ENCODE peak calls at places on chromosomes 3 and 15, in nine cellular contexts. One of them, this sample, is unnamed.

GRCh38 chr3:174431717-174432116 is 427.4 kb upstream of the NAALADL2 start:
- DNase-seq in uterus: no peak
- DNase-seq in body of pancreas: no peak
- DNase-seq in cardiac muscle cell: no peak
- DNase-seq in fibroblast of the aortic adventitia: peak
- DNase-seq in adipocyte: no peak
- DNase-seq in heart left ventricle: no peak
- DNase-seq in IMR-90: peak
- DNase-seq in colonic mucosa: no peak
- DNase-seq in this sample: no peak

GRCh38 chr3:39107056-39107873 is at the start of the genes GORASP1 and TTC21A:
- DNase-seq in uterus: peak
- DNase-seq in body of pancreas: peak
- DNase-seq in colonic mucosa: peak
- DNase-seq in cardiac muscle cell: peak
- DNase-seq in adipocyte: peak
- DNase-seq in fibroblast of the aortic adventitia: peak
- DNase-seq in IMR-90: peak
- DNase-seq in heart left ventricle: peak
- DNase-seq in this sample: peak

GRCh38 chr3:172289583-172289982 is 158.7 kb downstream of the GHSR start:
- DNase-seq in colonic mucosa: no peak
- DNase-seq in cardiac muscle cell: peak
- DNase-seq in heart left ventricle: no peak
- DNase-seq in IMR-90: no peak
- DNase-seq in fibroblast of the aortic adventitia: no peak
- DNase-seq in body of pancreas: peak
- DNase-seq in adipocyte: no peak
- DNase-seq in uterus: no peak
- DNase-seq in this sample: no peak

GRCh38 chr3:147256739-147257138 is 149.6 kb downstream of the ZIC4 start:
- DNase-seq in uterus: no peak
- DNase-seq in fibroblast of the aortic adventitia: no peak
- DNase-seq in cardiac muscle cell: no peak
- DNase-seq in IMR-90: no peak
- DNase-seq in heart left ventricle: no peak
- DNase-seq in body of pancreas: no peak
- DNase-seq in adipocyte: no peak
- DNase-seq in colonic mucosa: no peak
- DNase-seq in this sample: no peak

GRCh38 chr15:35858707-35859106 is 312.7 kb upstream of the DPH6 start:
- DNase-seq in cardiac muscle cell: no peak
- DNase-seq in adipocyte: no peak
- DNase-seq in fibroblast of the aortic adventitia: peak
- DNase-seq in heart left ventricle: no peak
- DNase-seq in IMR-90: peak
- DNase-seq in body of pancreas: no peak
- DNase-seq in uterus: no peak
- DNase-seq in colonic mucosa: no peak
- DNase-seq in this sample: no peak

GRCh38 chr3:88283242-88283592 is 133.5 kb downstream of the C3orf38 start:
- DNase-seq in uterus: no peak
- DNase-seq in body of pancreas: no peak
- DNase-seq in colonic mucosa: no peak
- DNase-seq in adipocyte: no peak
- DNase-seq in fibroblast of the aortic adventitia: no peak
- DNase-seq in heart left ventricle: no peak
- DNase-seq in IMR-90: no peak
- DNase-seq in cardiac muscle cell: no peak
- DNase-seq in this sample: no peak

GRCh38 chr15:43514241-43515057 is 3.0 kb upstream of the MAP1A start:
- DNase-seq in IMR-90: peak
- DNase-seq in uterus: no peak
- DNase-seq in cardiac muscle cell: peak
- DNase-seq in fibroblast of the aortic adventitia: peak
- DNase-seq in colonic mucosa: peak
- DNase-seq in adipocyte: peak
- DNase-seq in heart left ventricle: peak
- DNase-seq in body of pancreas: no peak
- DNase-seq in this sample: peak

GRCh38 chr15:89203705-89204273 is 17.6 kb downstream of the RLBP1 start:
- DNase-seq in IMR-90: no peak
- DNase-seq in fibroblast of the aortic adventitia: no peak
- DNase-seq in heart left ventricle: no peak
- DNase-seq in body of pancreas: no peak
- DNase-seq in cardiac muscle cell: no peak
- DNase-seq in adipocyte: no peak
- DNase-seq in uterus: no peak
- DNase-seq in colonic mucosa: no peak
- DNase-seq in this sample: no peak

GRCh38 chr3:30319713-30320112 is 286.7 kb upstream of the TGFBR2 start:
- DNase-seq in body of pancreas: peak
- DNase-seq in cardiac muscle cell: peak
- DNase-seq in uterus: peak
- DNase-seq in IMR-90: peak
- DNase-seq in heart left ventricle: no peak
- DNase-seq in adipocyte: peak
- DNase-seq in colonic mucosa: peak
- DNase-seq in fibroblast of the aortic adventitia: peak
- DNase-seq in this sample: no peak

GRCh38 chr3:141498592-141499223 is 11.9 kb downstream of the RASA2 start:
- DNase-seq in colonic mucosa: peak
- DNase-seq in heart left ventricle: no peak
- DNase-seq in adipocyte: no peak
- DNase-seq in cardiac muscle cell: no peak
- DNase-seq in body of pancreas: no peak
- DNase-seq in IMR-90: no peak
- DNase-seq in uterus: no peak
- DNase-seq in fibroblast of the aortic adventitia: no peak
- DNase-seq in this sample: no peak

GRCh38 chr3:151076626-151077025 is 8.8 kb upstream of the MED12L start:
- DNase-seq in IMR-90: no peak
- DNase-seq in cardiac muscle cell: no peak
- DNase-seq in body of pancreas: no peak
- DNase-seq in heart left ventricle: no peak
- DNase-seq in adipocyte: no peak
- DNase-seq in fibroblast of the aortic adventitia: no peak
- DNase-seq in colonic mucosa: no peak
- DNase-seq in uterus: no peak
- DNase-seq in this sample: no peak

GRCh38 chr3:480070-480469 is 283.5 kb downstream of the CHL1 start:
- DNase-seq in colonic mucosa: no peak
- DNase-seq in fibroblast of the aortic adventitia: no peak
- DNase-seq in heart left ventricle: no peak
- DNase-seq in uterus: no peak
- DNase-seq in body of pancreas: no peak
- DNase-seq in IMR-90: no peak
- DNase-seq in cardiac muscle cell: no peak
- DNase-seq in adipocyte: no peak
- DNase-seq in this sample: no peak

GRCh38 chr3:52438579-52439425 is 6.1 kb downstream of the SEMA3G start:
- DNase-seq in fibroblast of the aortic adventitia: no peak
- DNase-seq in uterus: no peak
- DNase-seq in heart left ventricle: no peak
- DNase-seq in IMR-90: no peak
- DNase-seq in body of pancreas: peak
- DNase-seq in adipocyte: no peak
- DNase-seq in cardiac muscle cell: no peak
- DNase-seq in colonic mucosa: no peak
- DNase-seq in this sample: no peak

GRCh38 chr3:116339441-116340028 is 105.8 kb downstream of the LSAMP start:
- DNase-seq in body of pancreas: peak
- DNase-seq in cardiac muscle cell: no peak
- DNase-seq in heart left ventricle: no peak
- DNase-seq in adipocyte: peak
- DNase-seq in colonic mucosa: peak
- DNase-seq in uterus: no peak
- DNase-seq in IMR-90: peak
- DNase-seq in fibroblast of the aortic adventitia: peak
- DNase-seq in this sample: no peak

GRCh38 chr3:125990253-125990970 is 21.4 kb downstream of the ROPN1B start:
- DNase-seq in fibroblast of the aortic adventitia: peak
- DNase-seq in cardiac muscle cell: no peak
- DNase-seq in body of pancreas: peak
- DNase-seq in colonic mucosa: peak
- DNase-seq in heart left ventricle: peak
- DNase-seq in adipocyte: peak
- DNase-seq in IMR-90: peak
- DNase-seq in uterus: peak
- DNase-seq in this sample: peak

GRCh38 chr3:100647673-100648072 is 38.3 kb downstream of the ADGRG7 start:
- DNase-seq in heart left ventricle: no peak
- DNase-seq in adipocyte: no peak
- DNase-seq in body of pancreas: no peak
- DNase-seq in fibroblast of the aortic adventitia: no peak
- DNase-seq in uterus: no peak
- DNase-seq in colonic mucosa: no peak
- DNase-seq in cardiac muscle cell: no peak
- DNase-seq in IMR-90: no peak
- DNase-seq in this sample: no peak

GRCh38 chr3:42090973-42091731 is at the start of gene TRAK1:
- DNase-seq in cardiac muscle cell: no peak
- DNase-seq in IMR-90: no peak
- DNase-seq in heart left ventricle: peak
- DNase-seq in uterus: no peak
- DNase-seq in body of pancreas: no peak
- DNase-seq in fibroblast of the aortic adventitia: peak
- DNase-seq in adipocyte: no peak
- DNase-seq in colonic mucosa: no peak
- DNase-seq in this sample: no peak
- H3K4me3 ChIP-seq in cardiac muscle cell: no peak
- H3K4me3 ChIP-seq in IMR-90: no peak
- H3K4me3 ChIP-seq in heart left ventricle: peak
- H3K4me3 ChIP-seq in uterus: no peak
- H3K4me3 ChIP-seq in body of pancreas: no peak
- H3K4me3 ChIP-seq in fibroblast of the aortic adventitia: peak
- H3K4me3 ChIP-seq in adipocyte: peak
- H3K4me3 ChIP-seq in colonic mucosa: no peak
- H3K4me3 ChIP-seq in this sample: peak

GRCh38 chr15:70535955-70536338 is 227.4 kb downstream of the UACA start:
- DNase-seq in adipocyte: no peak
- DNase-seq in heart left ventricle: no peak
- DNase-seq in IMR-90: no peak
- DNase-seq in colonic mucosa: peak
- DNase-seq in cardiac muscle cell: no peak
- DNase-seq in body of pancreas: no peak
- DNase-seq in uterus: no peak
- DNase-seq in fibroblast of the aortic adventitia: no peak
- DNase-seq in this sample: no peak
- H3K4me3 ChIP-seq in adipocyte: no peak
- H3K4me3 ChIP-seq in heart left ventricle: no peak
- H3K4me3 ChIP-seq in IMR-90: no peak
- H3K4me3 ChIP-seq in colonic mucosa: no peak
- H3K4me3 ChIP-seq in cardiac muscle cell: no peak
- H3K4me3 ChIP-seq in body of pancreas: no peak
- H3K4me3 ChIP-seq in uterus: no peak
- H3K4me3 ChIP-seq in fibroblast of the aortic adventitia: no peak
- H3K4me3 ChIP-seq in this sample: no peak

DNA sequence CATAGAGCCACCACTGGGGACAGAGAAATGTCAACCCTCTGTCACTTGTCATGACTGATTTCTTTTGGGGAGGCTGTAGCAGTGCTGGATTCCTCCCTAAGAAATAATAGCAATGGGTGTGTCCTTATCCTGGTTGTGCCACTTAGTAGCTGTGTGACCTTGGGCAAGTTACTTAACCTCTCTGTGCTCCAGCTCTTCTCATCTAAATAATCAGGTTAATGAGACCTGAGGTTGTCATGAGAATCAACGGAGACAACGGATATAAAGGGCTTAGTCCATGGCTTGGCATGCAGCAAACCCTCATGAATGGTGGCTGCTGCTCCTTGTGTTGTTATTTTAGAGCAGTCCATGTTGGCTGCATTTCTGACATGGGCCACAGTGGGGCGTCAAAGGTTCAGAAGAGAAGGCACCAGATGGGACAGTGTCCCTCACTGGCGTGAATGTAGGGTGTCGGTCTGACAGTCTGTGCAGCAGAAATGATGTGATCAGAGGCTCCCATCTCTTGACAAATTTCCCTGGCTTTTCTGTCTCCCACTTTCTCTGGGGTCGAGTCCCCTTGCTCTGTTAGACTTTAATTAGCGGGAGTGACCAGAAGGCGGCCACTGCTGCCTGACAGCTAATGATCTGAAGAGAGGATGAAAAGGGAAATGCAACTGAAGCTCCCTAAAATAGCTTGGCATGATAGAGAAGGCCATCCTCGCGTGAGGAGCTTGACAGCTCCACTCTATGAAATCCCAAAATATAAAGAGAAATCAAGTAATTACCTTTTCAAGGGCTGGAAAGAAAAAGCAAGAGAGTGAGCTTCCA is 209.4 kb downstream of the CADPS start:
- DNase-seq in adipocyte: peak
- DNase-seq in uterus: no peak
- DNase-seq in colonic mucosa: peak
- DNase-seq in body of pancreas: peak
- DNase-seq in cardiac muscle cell: peak
- DNase-seq in fibroblast of the aortic adventitia: peak
- DNase-seq in heart left ventricle: peak
- DNase-seq in IMR-90: peak
- DNase-seq in this sample: peak
- H3K4me3 ChIP-seq in adipocyte: peak
- H3K4me3 ChIP-seq in uterus: no peak
- H3K4me3 ChIP-seq in colonic mucosa: no peak
- H3K4me3 ChIP-seq in body of pancreas: no peak
- H3K4me3 ChIP-seq in cardiac muscle cell: no peak
- H3K4me3 ChIP-seq in fibroblast of the aortic adventitia: no peak
- H3K4me3 ChIP-seq in heart left ventricle: no peak
- H3K4me3 ChIP-seq in IMR-90: no peak
- H3K4me3 ChIP-seq in this sample: no peak

DNA sequence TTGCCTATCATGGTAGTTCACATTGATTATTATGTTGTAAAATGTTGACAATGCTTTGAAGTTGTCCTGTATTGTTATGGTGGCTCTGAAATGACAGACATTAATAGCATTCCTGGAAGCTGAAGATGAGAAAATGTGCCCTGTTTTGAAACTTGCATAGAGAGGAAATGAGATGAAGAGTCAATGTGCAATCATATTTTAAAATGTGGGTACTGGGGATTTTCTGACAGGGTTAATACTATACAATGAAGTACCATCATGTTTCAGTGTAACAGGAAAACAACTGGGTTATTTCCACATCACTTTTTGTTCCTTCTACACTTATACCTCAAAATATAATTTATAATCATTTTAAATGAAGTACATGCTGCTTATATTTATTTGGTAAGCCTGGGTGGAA is 2.9 kb downstream of the RBMS3 start:
- DNase-seq in fibroblast of the aortic adventitia: no peak
- DNase-seq in heart left ventricle: no peak
- DNase-seq in uterus: no peak
- DNase-seq in cardiac muscle cell: no peak
- DNase-seq in colonic mucosa: no peak
- DNase-seq in body of pancreas: no peak
- DNase-seq in IMR-90: no peak
- DNase-seq in adipocyte: peak
- DNase-seq in this sample: no peak
- H3K4me3 ChIP-seq in fibroblast of the aortic adventitia: peak
- H3K4me3 ChIP-seq in heart left ventricle: peak
- H3K4me3 ChIP-seq in uterus: peak
- H3K4me3 ChIP-seq in cardiac muscle cell: peak
- H3K4me3 ChIP-seq in colonic mucosa: peak
- H3K4me3 ChIP-seq in body of pancreas: no peak
- H3K4me3 ChIP-seq in IMR-90: peak
- H3K4me3 ChIP-seq in adipocyte: peak
- H3K4me3 ChIP-seq in this sample: peak

This sample was measured in upper lobe of right lung.